ENCODE peak calls at places on chromosomes 2 and 18, in seven cellular contexts. V is nephron progenitor cell; T is activated CD8-positive, alpha-beta memory T cell treated with anti-CD3 and anti-CD28 coated beads for 1 hour; W is neural crest cell; P is stimulated activated naive CD4-positive, alpha-beta T cell; D is Kasumi-1; E is H9. I is an unnamed sample.

GRCh38 chr18:29840101-29840500 is 1202.4 kb downstream of the DSC3 start:
- DNase-seq in V (no peak), D (no peak), T (no peak), W (no peak), P (no peak), E (no peak), I (no peak)

GRCh38 chr2:213015387-213016165 is 135.8 kb downstream of the IKZF2 start:
- DNase-seq in P (no peak), E (no peak), W (no peak), D (no peak), V (no peak), T (no peak), I (peak; percentile 5)

GRCh38 chr2:237691200-237691907 is 64.0 kb downstream of the LRRFIP1 start:
- DNase-seq in T (no peak), E (peak; percentile 51), D (no peak), W (peak; percentile 27), P (no peak), V (peak; percentile 54), I (no peak)

GRCh38 chr18:51029378-51029693 is 677 bp upstream of the SMAD4 start:
- DNase-seq in E (no peak), T (no peak), W (no peak), D (no peak), V (no peak), P (no peak), I (no peak)

GRCh38 chr2:166518634-166519390 is 24.8 kb upstream of the SCN7A start:
- DNase-seq in W (no peak), T (no peak), P (no peak), V (no peak), D (no peak), E (no peak), I (no peak)

GRCh38 chr2:127377262-127377661 is 10.5 kb downstream of the MAP3K2 start:
- DNase-seq in T (no peak), D (no peak), V (no peak), W (no peak), E (no peak), P (no peak), I (no peak)

GRCh38 chr2:183951636-183952035 is 646.7 kb upstream of the ZNF804A start:
- DNase-seq in W (no peak), E (no peak), V (no peak), P (no peak), T (no peak), D (no peak), I (no peak)

GRCh38 chr2:240685771-240686371 is 3.2 kb upstream of the AQP12B start:
- DNase-seq in E (peak; percentile 34), W (no peak), D (no peak), V (no peak), P (no peak), T (no peak), I (no peak)

GRCh38 chr2:183996825-183997823 is 601.2 kb upstream of the ZNF804A start:
- DNase-seq in V (no peak), E (no peak), W (no peak), P (no peak), D (no peak), T (no peak), I (no peak)

GRCh38 chr18:59957957-59958356 is 58.2 kb downstream of the PMAIP1 start:
- DNase-seq in V (no peak), W (no peak), E (no peak), D (peak; percentile 87), T (no peak), P (no peak), I (no peak)

GRCh38 chr2:181596556-181596955 is 60.3 kb downstream of the CERKL start:
- DNase-seq in T (no peak), E (no peak), V (no peak), W (no peak), D (no peak), P (no peak), I (no peak)

GRCh38 chr2:226803410-226803809 is 3.8 kb upstream of the IRS1 start:
- DNase-seq in T (no peak), P (no peak), E (no peak), W (no peak), V (no peak), D (no peak), I (no peak)

I was measured in effector memory CD8-positive, alpha-beta T cell.